ENCODE peak calls at places on chromosome 20, in nine cellular contexts. Q, P, I, K, V, G, S, B and A are unnamed samples.

GRCh38 chr20:25444556-25444955 is 37.1 kb downstream of the GINS1 start:
- DNase-seq in S (no peak), G (no peak), Q (no peak), I (no peak), B (no peak), P (no peak), K (no peak), V (no peak), A (no peak)

GRCh38 chr20:18144541-18145099 is 7.0 kb downstream of the KAT14 start:
- DNase-seq in V (no peak), I (no peak), P (no peak), Q (no peak), B (no peak), G (no peak), S (no peak), K (no peak), A (no peak)

GRCh38 chr20:24050119-24050518 is 61.5 kb upstream of the GGTLC1 start:
- DNase-seq in Q (no peak), S (no peak), I (no peak), G (no peak), P (no peak), V (no peak), K (no peak), B (no peak), A (no peak)

GRCh38 chr20:49751397-49751735 is 37.7 kb upstream of the B4GALT5 start:
- DNase-seq in G (no peak), K (no peak), P (no peak), I (no peak), S (no peak), Q (no peak), B (no peak), V (no peak), A (no peak)

GRCh38 chr20:31712564-31713311 is 9.9 kb downstream of the BCL2L1 start:
- DNase-seq in P (peak), I (peak), K (peak), V (no peak), Q (peak), S (no peak), B (peak), G (peak), A (peak)

GRCh38 chr20:32859961-32860360 is 1.2 kb downstream of the EFCAB8 start:
- DNase-seq in Q (no peak), B (no peak), S (no peak), P (no peak), G (no peak), V (no peak), K (no peak), I (no peak), A (no peak)

GRCh38 chr20:32141465-32141980 is 32.0 kb downstream of the TM9SF4 start:
- DNase-seq in S (no peak), I (no peak), P (no peak), G (no peak), V (no peak), B (no peak), K (no peak), Q (no peak), A (no peak)

GRCh38 chr20:61436674-61437279 is 184.7 kb downstream of the CDH4 start:
- DNase-seq in P (peak), I (no peak), V (no peak), S (no peak), G (no peak), Q (peak), K (no peak), B (peak), A (no peak)

GRCh38 chr20:51916244-51916643 is 113.9 kb upstream of the SALL4 start:
- DNase-seq in B (no peak), K (no peak), G (no peak), P (no peak), S (no peak), V (no peak), Q (no peak), I (no peak), A (no peak)

GRCh38 chr20:45861157-45862075 is 4.0 kb downstream of the ZSWIM3 start:
- DNase-seq in I (peak), P (no peak), Q (no peak), V (peak), S (no peak), B (no peak), G (no peak), K (no peak), A (peak)

GRCh38 chr20:9744551-9744950 is 94.3 kb downstream of the PAK5 start:
- DNase-seq in P (no peak), I (no peak), Q (no peak), V (no peak), K (no peak), B (no peak), G (no peak), S (no peak), A (no peak)

GRCh38 chr20:45951925-45952834 is 17.7 kb downstream of the PCIF1 start:
- DNase-seq in G (no peak), S (no peak), B (no peak), K (no peak), V (no peak), P (no peak), Q (no peak), I (no peak), A (no peak)

GRCh38 chr20:52049001-52049731 is 142.4 kb downstream of the ZFP64 start:
- DNase-seq in K (no peak), I (no peak), B (no peak), P (peak), V (no peak), Q (peak), S (no peak), G (peak), A (no peak)